ENCODE peak calls at places on chromosome 7, in four cellular contexts. U is lower lobe of right lung, T is sigmoid colon, L is fibroblast of lung. O is an unnamed sample.
A peak's percentile ranks its signal among the peaks of the same experiment; 100 is the strongest.

GRCh38 chr7:44685723-44686122 is 62.9 kb upstream of the ZMIZ2 start:
- DNase-seq in U (no peak), L (no peak), T (no peak), O (no peak)

GRCh38 chr7:150947761-150948680 is 30.1 kb downstream of the KCNH2 start:
- DNase-seq in U (peak; percentile 24), L (no peak), T (peak; percentile 63), O (no peak)

GRCh38 chr7:158241919-158242318 is 345.7 kb downstream of the PTPRN2 start:
- DNase-seq in T (no peak), L (no peak), U (no peak), O (no peak)

GRCh38 chr7:22725585-22725984 is 1.4 kb upstream of the IL6 start:
- DNase-seq in T (no peak), L (peak; percentile 44), U (no peak), O (no peak)

GRCh38 chr7:137847418-137848050 is 760 bp upstream of the DGKI start:
- DNase-seq in U (no peak), L (peak; percentile 45), T (no peak), O (no peak)

GRCh38 chr7:1078985-1079384 is 8.9 kb upstream of the GPER1 start:
- DNase-seq in T (no peak), L (no peak), U (no peak), O (no peak)

GRCh38 chr7:16484453-16485158 is 19.1 kb upstream of the SOSTDC1 start:
- DNase-seq in U (no peak), T (no peak), L (peak; percentile 94), O (no peak)

GRCh38 chr7:70044064-70044463 is 445.8 kb downstream of the AUTS2 start:
- DNase-seq in L (no peak), U (no peak), T (no peak), O (no peak)

GRCh38 chr7:20140278-20141058 is 76.7 kb downstream of the MACC1 start:
- DNase-seq in L (peak; percentile 28), T (no peak), U (no peak), O (no peak)

GRCh38 chr7:26663905-26664673 is 200.3 kb downstream of the SKAP2 start:
- DNase-seq in U (no peak), T (no peak), L (no peak), O (no peak)

GRCh38 chr7:83857691-83858090 is 208.8 kb upstream of the SEMA3E start:
- DNase-seq in U (no peak), L (no peak), T (no peak), O (no peak)

GRCh38 chr7:39453743-39454355 is 112.4 kb upstream of the YAE1 start:
- DNase-seq in L (peak; percentile 39), T (no peak), U (no peak), O (peak; percentile 21)

GRCh38 chr7:95598511-95598910 is 2.2 kb upstream of the PDK4 start:
- DNase-seq in L (no peak), U (no peak), T (no peak), O (no peak)

GRCh38 chr7:122038904-122039303 is 105.1 kb downstream of the AASS start:
- DNase-seq in T (no peak), L (peak; percentile 64), U (no peak), O (no peak)

GRCh38 chr7:47148541-47149207 is 433.2 kb downstream of the TNS3 start:
- DNase-seq in T (no peak), U (no peak), L (peak; percentile 35), O (no peak)
- H3K27ac ChIP-seq in T (peak overlapping the region; percentile 13), U (no peak overlapping the region), L (peak overlapping the region; percentile 49), O (no peak overlapping the region)

GRCh38 chr7:138970446-138970845 is 10.7 kb downstream of the KIAA1549 start:
- DNase-seq in L (no peak), U (no peak), T (no peak), O (no peak)

GRCh38 chr7:138974675-138975237 is 6.4 kb downstream of the KIAA1549 start:
- DNase-seq in U (no peak), T (no peak), L (no peak), O (no peak)

GRCh38 chr7:138975343-138976104 is 5.7 kb downstream of the KIAA1549 start:
- DNase-seq in L (no peak), T (no peak), U (no peak), O (no peak)

GRCh38 chr7:138970979-138971378 is 10.2 kb downstream of the KIAA1549 start:
- DNase-seq in U (no peak), L (no peak), T (no peak), O (no peak)

DNA sequence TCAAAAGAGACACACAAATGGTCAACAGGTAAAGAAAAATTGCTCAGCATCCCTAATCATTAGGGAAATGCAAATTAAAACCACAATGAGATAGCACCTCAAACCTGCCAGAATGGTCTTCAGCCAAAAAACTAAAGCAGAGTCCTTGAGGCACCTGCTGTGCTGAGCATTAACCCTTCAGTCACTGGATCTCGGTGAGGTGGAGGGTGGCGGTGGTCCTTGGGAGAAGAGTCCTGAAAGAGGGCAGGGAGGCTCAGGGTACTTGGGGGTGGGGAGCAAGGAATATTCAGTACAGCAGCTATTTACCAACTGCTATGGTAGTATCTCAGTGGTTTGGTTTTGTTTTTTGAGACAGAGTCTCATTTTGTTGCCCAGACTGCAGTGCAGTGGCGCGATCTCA is 7.1 kb downstream of the KIAA1549 start:
- DNase-seq in T (no peak), U (no peak), L (no peak), O (no peak)
- H3K36me3 ChIP-seq in T (no peaks in the 10 kb centered on the region), U (no peaks in the 10 kb centered on the region), L (no peaks in the 10 kb centered on the region), O (no peaks in the 10 kb centered on the region)

DNA sequence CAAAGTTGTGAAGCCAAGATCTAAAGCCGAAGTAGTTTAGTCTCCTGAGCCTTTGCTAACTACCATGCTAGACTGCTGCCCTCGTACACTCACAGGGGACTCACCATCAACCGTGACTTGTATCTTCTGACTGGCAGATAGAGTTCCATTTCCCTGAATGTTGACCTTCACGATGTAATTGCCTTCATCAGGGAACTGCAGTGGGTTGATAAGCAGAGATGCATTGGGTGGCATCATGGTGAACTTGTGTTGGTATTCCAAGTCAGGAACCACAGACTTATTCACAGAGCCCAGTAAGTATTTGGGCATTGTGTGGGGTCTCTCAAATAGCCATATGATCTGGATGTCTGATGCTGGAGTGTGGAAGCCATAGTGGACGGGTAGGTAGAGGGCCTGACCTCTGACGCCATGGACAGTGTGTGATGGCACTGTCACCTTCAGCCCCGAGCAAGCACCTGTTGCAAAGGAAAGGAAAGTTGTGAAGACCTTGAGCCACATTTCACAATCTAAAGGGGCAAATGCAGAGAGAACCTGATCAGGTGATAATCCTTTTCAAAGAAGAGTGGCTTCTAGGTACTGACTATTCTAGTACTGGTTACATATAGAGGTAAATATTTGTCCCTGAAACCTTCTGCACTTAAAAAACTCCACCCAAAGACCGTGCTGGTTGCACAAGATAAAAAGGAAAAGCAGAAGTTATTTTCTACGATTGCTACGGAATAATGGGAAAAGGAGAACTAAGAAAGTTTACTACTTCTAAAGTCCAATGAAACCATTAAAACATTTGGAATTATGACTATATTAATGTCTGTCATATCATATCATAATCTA is 7.1 kb downstream of the HEPACAM2 start:
- DNase-seq in L (no peak), T (no peak), U (no peak), O (no peak)
- H3K4me3 ChIP-seq in L (no peak overlapping the region), T (no peak overlapping the region), U (no peak overlapping the region), O (no peak overlapping the region)

DNA sequence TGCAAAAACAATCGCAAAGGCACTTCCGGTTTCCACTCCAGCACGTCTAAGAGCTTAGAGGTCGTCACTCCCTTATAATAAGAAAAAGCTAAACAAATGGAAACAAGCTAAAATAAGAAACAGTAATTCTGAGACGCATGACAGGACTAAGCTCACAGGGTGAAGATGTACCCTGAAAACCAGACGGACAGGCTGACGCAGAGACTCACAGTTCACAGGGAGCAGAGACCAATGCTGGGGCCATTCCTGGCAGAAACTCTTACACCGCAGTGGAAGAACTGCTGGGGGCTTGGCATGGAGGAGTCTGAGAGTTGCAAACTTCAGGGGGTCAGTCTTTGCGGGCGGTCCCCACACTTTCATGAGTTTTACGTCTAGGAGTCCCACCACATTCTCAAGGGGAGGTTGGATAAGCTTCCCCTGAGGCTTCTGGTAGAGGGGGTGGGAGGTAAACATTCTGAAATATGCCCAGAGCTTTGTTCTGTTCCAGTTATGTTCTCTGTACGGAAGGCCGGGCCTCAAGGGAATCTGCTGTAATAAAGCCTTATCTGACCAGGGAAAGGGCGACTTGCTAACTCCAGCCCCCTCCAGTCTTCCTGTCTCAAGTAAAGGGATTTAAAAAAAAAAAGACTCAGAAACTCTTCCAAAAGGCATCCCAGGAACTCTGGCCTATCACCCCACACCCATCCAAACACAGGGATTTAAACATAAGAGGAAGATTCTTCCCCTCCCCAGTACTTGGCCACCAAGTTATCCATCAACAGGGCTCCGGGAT is 47.8 kb downstream of the BRI3 start:
- DNase-seq in L (peak; percentile 58), T (no peak), U (no peak), O (no peak)
- H3K27ac ChIP-seq in L (no peak overlapping the region), T (no peak overlapping the region), U (no peak overlapping the region), O (no peak overlapping the region)

O was measured in CD4-positive, CD25-positive, alpha-beta regulatory T cell.